ENCODE peak calls at places on chromosomes 13 and 19, in eight cellular contexts. O is tibial nerve, U is ovary, P is transverse colon, C is stomach, N is suprapubic skin, F is A549, Y is K562. J is an unnamed sample.

GRCh38 chr19:19004144-19004543 is 29.2 kb downstream of the SUGP2 start:
- DNase-seq in O (no peak), U (no peak), P (no peak), C (no peak), N (no peak), F (no peak), Y (no peak), J (no peak)

GRCh38 chr19:47895165-47895782 is 9.2 kb upstream of the SULT2A1 start:
- DNase-seq in O (no peak), U (no peak), P (no peak), C (no peak), N (no peak), F (no peak), Y (no peak), J (peak)

GRCh38 chr19:16889429-16889882 is 657 bp downstream of the F2RL3 start:
- DNase-seq in O (no peak), U (no peak), P (no peak), C (no peak), N (no peak), F (no peak), Y (peak), J (peak)

GRCh38 chr19:38735257-38735686 is 9.0 kb downstream of the CAPN12 start:
- DNase-seq in O (no peak), U (no peak), P (peak), C (peak), N (no peak), F (peak), Y (peak), J (peak)

GRCh38 chr19:3821156-3821555 is 35.0 kb upstream of the MATK start:
- DNase-seq in O (no peak), U (no peak), P (no peak), C (no peak), N (no peak), F (peak), Y (no peak), J (no peak)

GRCh38 chr13:30119476-30119875 is 187.9 kb downstream of the KATNAL1 start:
- DNase-seq in O (no peak), U (no peak), P (peak), C (no peak), N (no peak), F (no peak), Y (no peak), J (no peak)

GRCh38 chr13:106361621-106362020 is 173.8 kb downstream of the EFNB2 start:
- DNase-seq in O (no peak), U (no peak), P (no peak), C (no peak), N (no peak), F (no peak), Y (no peak), J (no peak)

GRCh38 chr13:97468331-97468730 is 34.4 kb downstream of the RAP2A start:
- DNase-seq in O (no peak), U (no peak), P (no peak), C (no peak), N (no peak), F (no peak), Y (no peak), J (no peak)

GRCh38 chr13:102651392-102651791 is 43.5 kb downstream of the METTL21C start:
- DNase-seq in O (no peak), U (no peak), P (no peak), C (no peak), N (no peak), F (no peak), Y (no peak), J (no peak)
- TF ChIP-seq EP300 in O (no peak), U (no peak), P (no peak), C (no peak), N (no peak), F (no peak), Y (no peak), J (no peak)

GRCh38 chr13:100594731-100595130 is 6.1 kb upstream of the GGACT start:
- DNase-seq in O (no peak), U (no peak), P (peak), C (peak), N (no peak), F (no peak), Y (peak), J (no peak)
- TF ChIP-seq CTCF in O (no peak), U (no peak), P (peak), C (no peak), N (peak), F (peak), Y (peak), J (no peak)

GRCh38 chr19:50204811-50205675 is 1.6 kb downstream of the MYH14 start:
- DNase-seq in O (no peak), U (no peak), P (peak), C (peak), N (peak), F (no peak), Y (peak), J (no peak)

GRCh38 chr19:50205681-50206138 is 2.3 kb downstream of the MYH14 start:
- DNase-seq in O (no peak), U (no peak), P (peak), C (peak), N (peak), F (no peak), Y (no peak), J (no peak)

GRCh38 chr19:50209131-50209530 is 5.7 kb downstream of the MYH14 start:
- DNase-seq in O (no peak), U (no peak), P (no peak), C (no peak), N (no peak), F (no peak), Y (no peak), J (no peak)

GRCh38 chr19:50206191-50206590 is 2.8 kb downstream of the MYH14 start:
- DNase-seq in O (no peak), U (no peak), P (peak), C (no peak), N (no peak), F (no peak), Y (no peak), J (no peak)

DNA sequence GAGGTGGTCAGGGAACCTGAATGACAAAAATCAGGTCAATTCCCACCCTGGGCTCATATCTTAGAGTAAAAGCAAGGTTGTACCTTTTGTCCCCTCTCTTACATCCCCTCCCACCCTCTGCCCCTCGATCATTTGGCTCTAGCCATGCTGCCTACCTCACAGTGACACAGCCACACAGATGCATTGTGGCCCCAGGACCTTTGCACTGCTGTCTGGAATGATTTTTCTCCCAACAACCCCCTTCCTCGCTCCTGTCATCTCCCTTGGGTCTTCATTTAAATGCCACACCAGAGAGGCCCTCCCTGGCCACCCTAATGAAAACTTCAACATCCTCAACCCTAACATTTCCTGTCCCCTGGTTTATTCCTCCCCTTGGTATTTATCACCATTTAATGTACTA is 4.3 kb downstream of the MYH14 start:
- DNase-seq in O (no peak), U (no peak), P (no peak), C (no peak), N (no peak), F (no peak), Y (no peak), J (no peak)
- TF ChIP-seq EP300 in O (no peak), U (no peak), P (no peak), C (no peak), N (no peak), F (no peak), Y (no peak), J (no peak)

GRCh38 chr13:60384911-60385310 is 12.1 kb upstream of the TDRD3 start:
- DNase-seq in O (no peak), U (no peak), P (no peak), C (no peak), N (no peak), F (no peak), Y (no peak), J (no peak)

DNA sequence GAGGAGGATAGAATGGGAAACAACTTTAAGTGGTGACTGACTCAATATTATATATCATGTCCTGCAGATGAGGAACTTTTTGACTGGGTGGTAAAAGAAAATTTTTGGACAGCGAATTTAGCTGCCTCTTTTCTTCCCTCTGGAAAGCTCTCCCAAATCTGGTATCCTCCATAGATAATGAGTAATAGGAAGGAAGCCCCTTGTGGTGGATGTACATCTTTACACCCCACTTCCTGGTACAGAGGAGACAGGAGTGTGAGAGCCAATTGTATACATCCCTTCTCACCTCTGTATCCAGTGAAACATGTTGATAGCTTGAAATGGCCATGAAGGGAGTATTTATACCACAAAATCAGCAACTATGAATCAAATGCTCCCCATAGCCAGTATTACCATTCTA is 17.2 kb upstream of the TDRD3 start:
- DNase-seq in O (no peak), U (no peak), P (no peak), C (no peak), N (no peak), F (no peak), Y (no peak), J (no peak)
- TF ChIP-seq CTCF in O (no peak), U (no peak), P (no peak), C (no peak), N (no peak), F (no peak), Y (no peak), J (no peak)

GRCh38 chr19:1748115-1748702 is 5.1 kb upstream of the ONECUT3 start:
- DNase-seq in O (no peak), U (no peak), P (peak), C (peak), N (no peak), F (no peak), Y (peak), J (no peak)

GRCh38 chr19:1745589-1746031 is 7.7 kb upstream of the ONECUT3 start:
- DNase-seq in O (no peak), U (no peak), P (no peak), C (no peak), N (no peak), F (no peak), Y (no peak), J (no peak)

GRCh38 chr19:1748703-1749341 is 4.5 kb upstream of the ONECUT3 start:
- DNase-seq in O (no peak), U (no peak), P (no peak), C (no peak), N (no peak), F (no peak), Y (no peak), J (no peak)

GRCh38 chr19:1746401-1747284 is 6.7 kb upstream of the ONECUT3 start:
- DNase-seq in O (no peak), U (no peak), P (no peak), C (peak), N (no peak), F (peak), Y (no peak), J (no peak)

DNA sequence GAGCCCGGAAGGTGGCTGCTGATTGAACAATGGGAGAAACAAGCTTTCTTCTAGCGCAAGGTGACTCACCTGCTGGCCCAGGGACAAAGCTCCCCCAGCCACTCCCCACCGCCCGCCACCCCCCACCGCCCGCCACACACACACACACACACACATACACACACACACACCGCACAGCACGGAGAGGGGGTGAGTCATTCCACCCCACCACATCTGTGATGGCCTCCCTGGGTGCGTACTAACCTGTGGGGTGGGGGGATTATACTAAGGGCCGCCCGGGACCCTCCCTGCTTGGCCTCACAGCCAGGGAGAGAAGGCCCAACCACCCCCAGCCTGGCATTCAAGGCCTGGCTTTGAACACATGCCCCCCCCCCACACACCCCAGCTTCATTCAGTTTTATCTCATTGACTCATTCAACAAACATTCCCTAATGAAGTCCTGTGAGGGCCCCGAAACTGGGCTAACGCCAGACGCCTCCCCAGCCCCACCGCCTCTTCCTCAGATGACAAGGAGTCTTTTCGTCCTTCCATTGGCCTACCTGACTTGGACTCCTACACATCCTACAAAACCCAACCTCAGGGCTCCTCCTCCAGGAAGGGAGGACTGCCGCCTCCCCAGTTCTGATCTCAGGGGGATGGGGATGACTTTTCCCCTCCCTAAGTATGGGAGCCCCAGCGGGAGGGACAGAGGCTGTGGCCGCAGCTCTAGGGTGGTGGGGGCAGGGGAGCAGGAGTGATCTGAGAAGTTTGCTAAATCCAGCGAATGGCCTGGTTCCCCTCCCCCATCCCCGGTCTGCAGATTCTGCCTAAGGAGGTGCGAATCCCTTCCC is 5.8 kb upstream of the ONECUT3 start:
- DNase-seq in O (no peak), U (no peak), P (no peak), C (peak), N (no peak), F (peak), Y (peak), J (no peak)
- TF ChIP-seq EP300 in O (no peak), U (no peak), P (no peak), C (no peak), N (no peak), F (no peak), Y (peak), J (no peak)

J was measured in sigmoid colon.